ENCODE peak calls at places on chromosome 9, in ten cellular contexts. One of them, this sample, is unnamed.

GRCh38 chr9:130834371-130835311 is at the start of gene ABL1:
- DNase-seq in kidney glomerular epithelial cell: peak
- DNase-seq in stimulated activated CD4-positive, alpha-beta T cell treated with anti-CD3 and anti-CD28 coated beads, Interleukin-4, amount 100 ng/mL, for 4 hours: peak
- DNase-seq in activated CD4-positive, alpha-beta memory T cell treated with anti-CD3 and anti-CD28 coated beads, Interleukin-2, amount 10 ng/mL, durations not matched to agents 7 days and 5 days: peak
- DNase-seq in breast epithelium: peak
- DNase-seq in effector memory CD8-positive, alpha-beta T cell: peak
- DNase-seq in NCI-H345: peak
- DNase-seq in amniotic stem cell: peak
- DNase-seq in stimulated activated CD8-positive, alpha-beta memory T cell treated with anti-CD3 and anti-CD28 coated beads, Interleukin-15, amount 100 ng/mL, for 4 hours: peak
- DNase-seq in endothelial cell: peak
- DNase-seq in this sample: peak

GRCh38 chr9:18362901-18363685 is 110.9 kb upstream of the ADAMTSL1 start:
- DNase-seq in kidney glomerular epithelial cell: no peak
- DNase-seq in stimulated activated CD4-positive, alpha-beta T cell treated with anti-CD3 and anti-CD28 coated beads, Interleukin-4, amount 100 ng/mL, for 4 hours: no peak
- DNase-seq in activated CD4-positive, alpha-beta memory T cell treated with anti-CD3 and anti-CD28 coated beads, Interleukin-2, amount 10 ng/mL, durations not matched to agents 7 days and 5 days: no peak
- DNase-seq in breast epithelium: no peak
- DNase-seq in effector memory CD8-positive, alpha-beta T cell: no peak
- DNase-seq in NCI-H345: no peak
- DNase-seq in amniotic stem cell: peak
- DNase-seq in stimulated activated CD8-positive, alpha-beta memory T cell treated with anti-CD3 and anti-CD28 coated beads, Interleukin-15, amount 100 ng/mL, for 4 hours: no peak
- DNase-seq in endothelial cell: no peak
- DNase-seq in this sample: no peak

GRCh38 chr9:136017813-136018190 is 56.6 kb upstream of the UBAC1 start:
- DNase-seq in kidney glomerular epithelial cell: no peak
- DNase-seq in stimulated activated CD4-positive, alpha-beta T cell treated with anti-CD3 and anti-CD28 coated beads, Interleukin-4, amount 100 ng/mL, for 4 hours: no peak
- DNase-seq in activated CD4-positive, alpha-beta memory T cell treated with anti-CD3 and anti-CD28 coated beads, Interleukin-2, amount 10 ng/mL, durations not matched to agents 7 days and 5 days: no peak
- DNase-seq in breast epithelium: no peak
- DNase-seq in effector memory CD8-positive, alpha-beta T cell: no peak
- DNase-seq in NCI-H345: no peak
- DNase-seq in amniotic stem cell: no peak
- DNase-seq in stimulated activated CD8-positive, alpha-beta memory T cell treated with anti-CD3 and anti-CD28 coated beads, Interleukin-15, amount 100 ng/mL, for 4 hours: no peak
- DNase-seq in endothelial cell: peak
- DNase-seq in this sample: no peak

GRCh38 chr9:87516222-87516930 is 18.7 kb downstream of the DAPK1 start:
- DNase-seq in kidney glomerular epithelial cell: no peak
- DNase-seq in stimulated activated CD4-positive, alpha-beta T cell treated with anti-CD3 and anti-CD28 coated beads, Interleukin-4, amount 100 ng/mL, for 4 hours: no peak
- DNase-seq in activated CD4-positive, alpha-beta memory T cell treated with anti-CD3 and anti-CD28 coated beads, Interleukin-2, amount 10 ng/mL, durations not matched to agents 7 days and 5 days: no peak
- DNase-seq in breast epithelium: no peak
- DNase-seq in effector memory CD8-positive, alpha-beta T cell: no peak
- DNase-seq in NCI-H345: no peak
- DNase-seq in amniotic stem cell: no peak
- DNase-seq in stimulated activated CD8-positive, alpha-beta memory T cell treated with anti-CD3 and anti-CD28 coated beads, Interleukin-15, amount 100 ng/mL, for 4 hours: no peak
- DNase-seq in endothelial cell: no peak
- DNase-seq in this sample: peak

GRCh38 chr9:100724932-100725331 is 147.1 kb downstream of the CAVIN4 start:
- DNase-seq in kidney glomerular epithelial cell: no peak
- DNase-seq in stimulated activated CD4-positive, alpha-beta T cell treated with anti-CD3 and anti-CD28 coated beads, Interleukin-4, amount 100 ng/mL, for 4 hours: no peak
- DNase-seq in activated CD4-positive, alpha-beta memory T cell treated with anti-CD3 and anti-CD28 coated beads, Interleukin-2, amount 10 ng/mL, durations not matched to agents 7 days and 5 days: no peak
- DNase-seq in breast epithelium: no peak
- DNase-seq in effector memory CD8-positive, alpha-beta T cell: no peak
- DNase-seq in NCI-H345: no peak
- DNase-seq in amniotic stem cell: no peak
- DNase-seq in stimulated activated CD8-positive, alpha-beta memory T cell treated with anti-CD3 and anti-CD28 coated beads, Interleukin-15, amount 100 ng/mL, for 4 hours: no peak
- DNase-seq in endothelial cell: no peak
- DNase-seq in this sample: no peak

GRCh38 chr9:14880951-14881465 is 29.2 kb downstream of the FREM1 start:
- DNase-seq in kidney glomerular epithelial cell: no peak
- DNase-seq in stimulated activated CD4-positive, alpha-beta T cell treated with anti-CD3 and anti-CD28 coated beads, Interleukin-4, amount 100 ng/mL, for 4 hours: no peak
- DNase-seq in activated CD4-positive, alpha-beta memory T cell treated with anti-CD3 and anti-CD28 coated beads, Interleukin-2, amount 10 ng/mL, durations not matched to agents 7 days and 5 days: no peak
- DNase-seq in breast epithelium: no peak
- DNase-seq in effector memory CD8-positive, alpha-beta T cell: no peak
- DNase-seq in NCI-H345: no peak
- DNase-seq in amniotic stem cell: no peak
- DNase-seq in stimulated activated CD8-positive, alpha-beta memory T cell treated with anti-CD3 and anti-CD28 coated beads, Interleukin-15, amount 100 ng/mL, for 4 hours: no peak
- DNase-seq in endothelial cell: no peak
- DNase-seq in this sample: no peak

GRCh38 chr9:128215491-128216404 is 12.6 kb downstream of the DNM1 start:
- DNase-seq in kidney glomerular epithelial cell: peak
- DNase-seq in stimulated activated CD4-positive, alpha-beta T cell treated with anti-CD3 and anti-CD28 coated beads, Interleukin-4, amount 100 ng/mL, for 4 hours: no peak
- DNase-seq in activated CD4-positive, alpha-beta memory T cell treated with anti-CD3 and anti-CD28 coated beads, Interleukin-2, amount 10 ng/mL, durations not matched to agents 7 days and 5 days: no peak
- DNase-seq in breast epithelium: no peak
- DNase-seq in effector memory CD8-positive, alpha-beta T cell: no peak
- DNase-seq in NCI-H345: no peak
- DNase-seq in amniotic stem cell: no peak
- DNase-seq in stimulated activated CD8-positive, alpha-beta memory T cell treated with anti-CD3 and anti-CD28 coated beads, Interleukin-15, amount 100 ng/mL, for 4 hours: no peak
- DNase-seq in endothelial cell: no peak
- DNase-seq in this sample: peak

GRCh38 chr9:95109456-95109855 is 208.1 kb downstream of the FANCC start:
- DNase-seq in kidney glomerular epithelial cell: no peak
- DNase-seq in stimulated activated CD4-positive, alpha-beta T cell treated with anti-CD3 and anti-CD28 coated beads, Interleukin-4, amount 100 ng/mL, for 4 hours: no peak
- DNase-seq in activated CD4-positive, alpha-beta memory T cell treated with anti-CD3 and anti-CD28 coated beads, Interleukin-2, amount 10 ng/mL, durations not matched to agents 7 days and 5 days: no peak
- DNase-seq in breast epithelium: no peak
- DNase-seq in effector memory CD8-positive, alpha-beta T cell: no peak
- DNase-seq in NCI-H345: no peak
- DNase-seq in amniotic stem cell: no peak
- DNase-seq in stimulated activated CD8-positive, alpha-beta memory T cell treated with anti-CD3 and anti-CD28 coated beads, Interleukin-15, amount 100 ng/mL, for 4 hours: no peak
- DNase-seq in endothelial cell: no peak
- DNase-seq in this sample: no peak

GRCh38 chr9:75993434-75993833 is 103.0 kb downstream of the PCSK5 start:
- DNase-seq in kidney glomerular epithelial cell: no peak
- DNase-seq in stimulated activated CD4-positive, alpha-beta T cell treated with anti-CD3 and anti-CD28 coated beads, Interleukin-4, amount 100 ng/mL, for 4 hours: no peak
- DNase-seq in activated CD4-positive, alpha-beta memory T cell treated with anti-CD3 and anti-CD28 coated beads, Interleukin-2, amount 10 ng/mL, durations not matched to agents 7 days and 5 days: no peak
- DNase-seq in breast epithelium: no peak
- DNase-seq in effector memory CD8-positive, alpha-beta T cell: no peak
- DNase-seq in NCI-H345: no peak
- DNase-seq in amniotic stem cell: no peak
- DNase-seq in stimulated activated CD8-positive, alpha-beta memory T cell treated with anti-CD3 and anti-CD28 coated beads, Interleukin-15, amount 100 ng/mL, for 4 hours: no peak
- DNase-seq in endothelial cell: no peak
- DNase-seq in this sample: peak

GRCh38 chr9:136551401-136552116 is 5.7 kb upstream of the NOTCH1 start:
- DNase-seq in kidney glomerular epithelial cell: peak
- DNase-seq in stimulated activated CD4-positive, alpha-beta T cell treated with anti-CD3 and anti-CD28 coated beads, Interleukin-4, amount 100 ng/mL, for 4 hours: no peak
- DNase-seq in activated CD4-positive, alpha-beta memory T cell treated with anti-CD3 and anti-CD28 coated beads, Interleukin-2, amount 10 ng/mL, durations not matched to agents 7 days and 5 days: no peak
- DNase-seq in breast epithelium: peak
- DNase-seq in effector memory CD8-positive, alpha-beta T cell: no peak
- DNase-seq in NCI-H345: no peak
- DNase-seq in amniotic stem cell: peak
- DNase-seq in stimulated activated CD8-positive, alpha-beta memory T cell treated with anti-CD3 and anti-CD28 coated beads, Interleukin-15, amount 100 ng/mL, for 4 hours: no peak
- DNase-seq in endothelial cell: no peak
- DNase-seq in this sample: peak

GRCh38 chr9:128992995-128993394 is 35.1 kb downstream of the SH3GLB2 start:
- DNase-seq in kidney glomerular epithelial cell: no peak
- DNase-seq in stimulated activated CD4-positive, alpha-beta T cell treated with anti-CD3 and anti-CD28 coated beads, Interleukin-4, amount 100 ng/mL, for 4 hours: no peak
- DNase-seq in activated CD4-positive, alpha-beta memory T cell treated with anti-CD3 and anti-CD28 coated beads, Interleukin-2, amount 10 ng/mL, durations not matched to agents 7 days and 5 days: no peak
- DNase-seq in breast epithelium: no peak
- DNase-seq in effector memory CD8-positive, alpha-beta T cell: no peak
- DNase-seq in NCI-H345: no peak
- DNase-seq in amniotic stem cell: no peak
- DNase-seq in stimulated activated CD8-positive, alpha-beta memory T cell treated with anti-CD3 and anti-CD28 coated beads, Interleukin-15, amount 100 ng/mL, for 4 hours: no peak
- DNase-seq in endothelial cell: no peak
- DNase-seq in this sample: peak

GRCh38 chr9:122192261-122192875 is 32.7 kb downstream of the MORN5 start:
- DNase-seq in kidney glomerular epithelial cell: no peak
- DNase-seq in stimulated activated CD4-positive, alpha-beta T cell treated with anti-CD3 and anti-CD28 coated beads, Interleukin-4, amount 100 ng/mL, for 4 hours: no peak
- DNase-seq in activated CD4-positive, alpha-beta memory T cell treated with anti-CD3 and anti-CD28 coated beads, Interleukin-2, amount 10 ng/mL, durations not matched to agents 7 days and 5 days: no peak
- DNase-seq in breast epithelium: no peak
- DNase-seq in effector memory CD8-positive, alpha-beta T cell: no peak
- DNase-seq in NCI-H345: no peak
- DNase-seq in amniotic stem cell: no peak
- DNase-seq in stimulated activated CD8-positive, alpha-beta memory T cell treated with anti-CD3 and anti-CD28 coated beads, Interleukin-15, amount 100 ng/mL, for 4 hours: no peak
- DNase-seq in endothelial cell: no peak
- DNase-seq in this sample: no peak

GRCh38 chr9:3922846-3923245 is 377.0 kb downstream of the GLIS3 start:
- DNase-seq in kidney glomerular epithelial cell: no peak
- DNase-seq in stimulated activated CD4-positive, alpha-beta T cell treated with anti-CD3 and anti-CD28 coated beads, Interleukin-4, amount 100 ng/mL, for 4 hours: no peak
- DNase-seq in activated CD4-positive, alpha-beta memory T cell treated with anti-CD3 and anti-CD28 coated beads, Interleukin-2, amount 10 ng/mL, durations not matched to agents 7 days and 5 days: no peak
- DNase-seq in breast epithelium: no peak
- DNase-seq in effector memory CD8-positive, alpha-beta T cell: no peak
- DNase-seq in NCI-H345: no peak
- DNase-seq in amniotic stem cell: no peak
- DNase-seq in stimulated activated CD8-positive, alpha-beta memory T cell treated with anti-CD3 and anti-CD28 coated beads, Interleukin-15, amount 100 ng/mL, for 4 hours: no peak
- DNase-seq in endothelial cell: no peak
- DNase-seq in this sample: no peak

GRCh38 chr9:82170871-82171270 is 182.3 kb downstream of the SPATA31D1 start:
- DNase-seq in kidney glomerular epithelial cell: no peak
- DNase-seq in stimulated activated CD4-positive, alpha-beta T cell treated with anti-CD3 and anti-CD28 coated beads, Interleukin-4, amount 100 ng/mL, for 4 hours: no peak
- DNase-seq in activated CD4-positive, alpha-beta memory T cell treated with anti-CD3 and anti-CD28 coated beads, Interleukin-2, amount 10 ng/mL, durations not matched to agents 7 days and 5 days: no peak
- DNase-seq in breast epithelium: no peak
- DNase-seq in effector memory CD8-positive, alpha-beta T cell: no peak
- DNase-seq in NCI-H345: no peak
- DNase-seq in amniotic stem cell: no peak
- DNase-seq in stimulated activated CD8-positive, alpha-beta memory T cell treated with anti-CD3 and anti-CD28 coated beads, Interleukin-15, amount 100 ng/mL, for 4 hours: no peak
- DNase-seq in endothelial cell: no peak
- DNase-seq in this sample: no peak

GRCh38 chr9:545480-545879 is 296.0 kb upstream of the DMRT1 start:
- DNase-seq in kidney glomerular epithelial cell: no peak
- DNase-seq in stimulated activated CD4-positive, alpha-beta T cell treated with anti-CD3 and anti-CD28 coated beads, Interleukin-4, amount 100 ng/mL, for 4 hours: no peak
- DNase-seq in activated CD4-positive, alpha-beta memory T cell treated with anti-CD3 and anti-CD28 coated beads, Interleukin-2, amount 10 ng/mL, durations not matched to agents 7 days and 5 days: no peak
- DNase-seq in breast epithelium: no peak
- DNase-seq in effector memory CD8-positive, alpha-beta T cell: no peak
- DNase-seq in NCI-H345: no peak
- DNase-seq in amniotic stem cell: no peak
- DNase-seq in stimulated activated CD8-positive, alpha-beta memory T cell treated with anti-CD3 and anti-CD28 coated beads, Interleukin-15, amount 100 ng/mL, for 4 hours: no peak
- DNase-seq in endothelial cell: no peak
- DNase-seq in this sample: no peak

GRCh38 chr9:114853071-114853865 is 47.4 kb upstream of the TNFSF15 start:
- DNase-seq in kidney glomerular epithelial cell: no peak
- DNase-seq in stimulated activated CD4-positive, alpha-beta T cell treated with anti-CD3 and anti-CD28 coated beads, Interleukin-4, amount 100 ng/mL, for 4 hours: no peak
- DNase-seq in activated CD4-positive, alpha-beta memory T cell treated with anti-CD3 and anti-CD28 coated beads, Interleukin-2, amount 10 ng/mL, durations not matched to agents 7 days and 5 days: no peak
- DNase-seq in breast epithelium: no peak
- DNase-seq in effector memory CD8-positive, alpha-beta T cell: no peak
- DNase-seq in NCI-H345: no peak
- DNase-seq in amniotic stem cell: no peak
- DNase-seq in stimulated activated CD8-positive, alpha-beta memory T cell treated with anti-CD3 and anti-CD28 coated beads, Interleukin-15, amount 100 ng/mL, for 4 hours: no peak
- DNase-seq in endothelial cell: no peak
- DNase-seq in this sample: no peak

GRCh38 chr9:10366171-10366779 is 246.5 kb downstream of the PTPRD start:
- DNase-seq in kidney glomerular epithelial cell: peak
- DNase-seq in stimulated activated CD4-positive, alpha-beta T cell treated with anti-CD3 and anti-CD28 coated beads, Interleukin-4, amount 100 ng/mL, for 4 hours: no peak
- DNase-seq in activated CD4-positive, alpha-beta memory T cell treated with anti-CD3 and anti-CD28 coated beads, Interleukin-2, amount 10 ng/mL, durations not matched to agents 7 days and 5 days: no peak
- DNase-seq in breast epithelium: no peak
- DNase-seq in effector memory CD8-positive, alpha-beta T cell: no peak
- DNase-seq in NCI-H345: peak
- DNase-seq in amniotic stem cell: no peak
- DNase-seq in stimulated activated CD8-positive, alpha-beta memory T cell treated with anti-CD3 and anti-CD28 coated beads, Interleukin-15, amount 100 ng/mL, for 4 hours: no peak
- DNase-seq in endothelial cell: peak
- DNase-seq in this sample: peak

This sample was measured in renal cortical epithelial cell.